ENCODE peak calls at places on chromosomes 13 and 19, in four cellular contexts. B is CD8-positive, alpha-beta memory T cell; Y is BE2C; V is thoracic aorta. U is an unnamed sample.
A peak's percentile ranks its signal among the peaks of the same experiment; 100 is the strongest.

GRCh38 chr13:99285432-99286182 is 21.6 kb downstream of the GPR183 start:
- DNase-seq in B (no peak), Y (no peak), V (no peak), U (no peak)

GRCh38 chr13:20136781-20137703 is 23.8 kb downstream of the GJA3 start:
- DNase-seq in B (no peak), Y (peak; percentile 56), V (no peak), U (no peak)

GRCh38 chr13:28346136-28346535 is 148.8 kb downstream of the FLT1 start:
- DNase-seq in B (no peak), Y (no peak), V (no peak), U (no peak)

GRCh38 chr13:21603531-21604448 is at the start of gene MICU2:
- DNase-seq in B (peak; percentile 91), Y (peak; percentile 94), V (peak; percentile 70), U (peak; percentile 97)

GRCh38 chr13:49502954-49503353 is 7.2 kb downstream of the PHF11 start:
- DNase-seq in B (no peak), Y (no peak), V (no peak), U (no peak)

GRCh38 chr13:39329182-39329639 is 273.8 kb downstream of the LHFPL6 start:
- DNase-seq in B (no peak), Y (no peak), V (no peak), U (no peak)

GRCh38 chr13:25581351-25581750 is 209.6 kb downstream of the ATP8A2 start:
- DNase-seq in B (no peak), Y (no peak), V (no peak), U (no peak)

GRCh38 chr13:89455741-89456140 is 1784.6 kb downstream of the SLITRK5 start:
- DNase-seq in B (no peak), Y (peak; percentile 10), V (no peak), U (no peak)

GRCh38 chr13:113138792-113139551 is 16.4 kb downstream of the F10 start:
- DNase-seq in B (no peak), Y (no peak), V (no peak), U (no peak)

GRCh38 chr19:15173746-15174404 is 26.9 kb downstream of the NOTCH3 start:
- DNase-seq in B (no peak), Y (no peak), V (no peak), U (no peak)

GRCh38 chr13:73633817-73634449 is 500.3 kb downstream of the KLF12 start:
- DNase-seq in B (no peak), Y (no peak), V (no peak), U (no peak)

GRCh38 chr13:50419896-50420295 is 404.7 kb downstream of the KCNRG start:
- DNase-seq in B (no peak), Y (no peak), V (no peak), U (no peak)

GRCh38 chr13:71864981-71865857 is 1.8 kb downstream of the DACH1 start:
- DNase-seq in B (no peak), Y (peak; percentile 59), V (no peak), U (no peak)

GRCh38 chr13:43663474-43664090 is 123.2 kb downstream of the ENOX1 start:
- DNase-seq in B (no peak), Y (no peak), V (no peak), U (no peak)

GRCh38 chr13:36512771-36513170 is 80.5 kb downstream of the CCNA1 start:
- DNase-seq in B (no peak), Y (no peak), V (no peak), U (no peak)

GRCh38 chr13:66689628-66690027 is 540.5 kb downstream of the PCDH9 start:
- DNase-seq in B (no peak), Y (peak; percentile 30), V (no peak), U (no peak)

GRCh38 chr19:14073925-14074838 is 1.6 kb downstream of the MISP3 start:
- DNase-seq in B (no peak), Y (no peak), V (no peak), U (peak; percentile 31)

GRCh38 chr13:83162493-83162892 is 719.8 kb downstream of the SLITRK1 start:
- DNase-seq in B (no peak), Y (no peak), V (no peak), U (no peak)

GRCh38 chr19:566403-566802 is 6.0 kb upstream of the BSG start:
- DNase-seq in B (no peak), Y (peak; percentile 68), V (no peak), U (no peak)

GRCh38 chr19:56333506-56333905 is 18.9 kb upstream of the ZSCAN5A start:
- DNase-seq in B (peak; percentile 16), Y (peak; percentile 47), V (no peak), U (peak; percentile 17)

GRCh38 chr13:21465710-21466160 is 6.6 kb upstream of the ZDHHC20 start:
- DNase-seq in B (no peak), Y (no peak), V (no peak), U (no peak)

GRCh38 chr19:20313894-20314293 is 146.9 kb downstream of the ZNF486 start:
- DNase-seq in B (no peak), Y (no peak), V (no peak), U (no peak)

GRCh38 chr19:1081301-1082164 is 13.6 kb downstream of the POLR2E start:
- DNase-seq in B (no peak), Y (peak; percentile 65), V (no peak), U (no peak)

GRCh38 chr13:99506632-99507031 is 5.4 kb downstream of the TM9SF2 start:
- DNase-seq in B (no peak), Y (no peak), V (no peak), U (no peak)

GRCh38 chr19:29519931-29520330 is 5.9 kb upstream of the VSTM2B start:
- DNase-seq in B (no peak), Y (no peak), V (no peak), U (no peak)

GRCh38 chr13:106187501-106187900 is 348.0 kb downstream of the EFNB2 start:
- DNase-seq in B (no peak), Y (no peak), V (no peak), U (no peak)

GRCh38 chr19:30229524-30230174 is 142.5 kb upstream of the ZNF536 start:
- DNase-seq in B (no peak), Y (peak; percentile 79), V (no peak), U (no peak)

GRCh38 chr13:39415403-39415802 is 187.6 kb downstream of the LHFPL6 start:
- DNase-seq in B (no peak), Y (peak; percentile 22), V (no peak), U (no peak)

GRCh38 chr19:16062789-16063188 is 13.5 kb upstream of the TPM4 start:
- DNase-seq in B (peak; percentile 62), Y (peak; percentile 70), V (no peak), U (peak; percentile 52)

GRCh38 chr19:14370169-14370998 is 10.9 kb upstream of the ADGRE5 start:
- DNase-seq in B (peak; percentile 64), Y (no peak), V (no peak), U (peak; percentile 67)

GRCh38 chr19:29001922-29002247 is 211.1 kb downstream of the UQCRFS1 start:
- DNase-seq in B (no peak), Y (no peak), V (no peak), U (no peak)

GRCh38 chr13:96238861-96239260 is 149.0 kb downstream of the HS6ST3 start:
- DNase-seq in B (no peak), Y (no peak), V (no peak), U (no peak)

GRCh38 chr13:43908156-43909126 is 28.7 kb downstream of the LACC1 start:
- DNase-seq in B (no peak), Y (no peak), V (no peak), U (peak; percentile 24)

GRCh38 chr19:3576696-3577443 is 4.1 kb downstream of the HMG20B start:
- DNase-seq in B (no peak), Y (peak; percentile 89), V (no peak), U (no peak)

GRCh38 chr19:17719730-17720486 is 628 bp downstream of the MAP1S start:
- DNase-seq in B (peak; percentile 15), Y (no peak), V (no peak), U (no peak)

GRCh38 chr19:51824603-51825002 is 29.6 kb downstream of the FPR3 start:
- DNase-seq in B (no peak), Y (no peak), V (no peak), U (no peak)

GRCh38 chr19:51830263-51830662 is 35.3 kb downstream of the FPR3 start:
- DNase-seq in B (no peak), Y (no peak), V (no peak), U (no peak)
- H3K9me3 ChIP-seq in B (peaks cover 8% of the 10 kb centered on the region), Y (no peaks in the 10 kb centered on the region), V (no peaks in the 10 kb centered on the region), U (peaks cover 27% of the 10 kb centered on the region)

GRCh38 chr19:33075519-33075918 is 5.5 kb upstream of the GPATCH1 start:
- DNase-seq in B (no peak), Y (no peak), V (no peak), U (no peak)
- H3K4me1 ChIP-seq in B (no peaks in the 10 kb centered on the region), Y (no peaks in the 10 kb centered on the region), V (no peaks in the 10 kb centered on the region), U (peaks cover 1% of the 10 kb centered on the region)

GRCh38 chr19:19192910-19193423 is 909 bp downstream of the RFXANK start:
- DNase-seq in B (no peak), Y (no peak), V (no peak), U (no peak)

GRCh38 chr19:19191920-19192882 is at the start of the genes BORCS8 and RFXANK:
- DNase-seq in B (peak; percentile 98), Y (peak; percentile 99), V (peak; percentile 98), U (peak; percentile 99)

DNA sequence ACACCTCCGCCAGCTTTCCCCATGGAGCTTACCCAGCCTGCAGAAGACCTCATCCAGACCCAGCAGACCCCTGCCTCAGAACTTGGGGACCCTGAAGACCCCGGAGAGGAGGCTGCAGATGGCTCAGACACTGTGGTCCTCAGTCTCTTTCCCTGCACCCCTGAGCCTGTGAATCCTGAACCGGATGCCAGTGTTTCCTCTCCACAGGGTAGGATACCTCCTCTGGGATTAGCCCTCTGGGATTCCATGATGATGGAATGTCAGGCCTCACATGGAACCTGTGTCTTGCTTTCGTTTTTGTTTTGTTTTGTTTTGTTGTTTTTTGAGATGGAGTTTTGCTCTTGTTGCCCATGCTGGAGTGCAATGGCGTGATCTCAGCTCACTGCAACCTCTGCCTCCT is 1.9 kb downstream of the RFXANK start:
- DNase-seq in B (no peak), Y (no peak), V (no peak), U (no peak)
- H3K4me3 ChIP-seq in B (no peak overlapping the region), Y (no peak overlapping the region), V (no peak overlapping the region), U (peak overlapping the region; percentile 19)

GRCh38 chr19:27660428-27660827 is 1552.5 kb downstream of the UQCRFS1 start:
- DNase-seq in B (no peak), Y (no peak), V (no peak), U (no peak)
- H3K9me3 ChIP-seq in B (peaks cover 8% of the 10 kb centered on the region), Y (no peaks in the 10 kb centered on the region), V (peaks cover 24% of the 10 kb centered on the region), U (peaks cover 17% of the 10 kb centered on the region)